ENCODE peak calls at places on chromosome 20, in ten cellular contexts. W is mucosa of descending colon, U is left ventricle myocardium inferior, O is pancreas, N is HCT116, D is adrenal gland, M is AG04449, H is lower leg skin, Y is psoas muscle, T is fibroblast of mammary gland. X is an unnamed sample.

GRCh38 chr20:40651121-40651520 is 37.9 kb downstream of the MAFB start:
- DNase-seq in Y (no peak), M (peak), H (no peak), N (no peak), U (no peak), D (no peak), O (no peak), W (no peak), T (peak), X (no peak)

GRCh38 chr20:48909910-48910309 is 11.6 kb upstream of the ARFGEF2 start:
- DNase-seq in H (no peak), T (no peak), U (no peak), D (no peak), M (no peak), W (no peak), Y (no peak), O (no peak), N (no peak), X (no peak)

GRCh38 chr20:52454660-52455059 is 263.1 kb upstream of the ZFP64 start:
- DNase-seq in U (no peak), Y (no peak), O (no peak), M (peak), W (no peak), H (no peak), N (no peak), D (no peak), T (peak), X (peak)

GRCh38 chr20:24776755-24777271 is 172.3 kb upstream of the CST7 start:
- DNase-seq in O (no peak), T (no peak), H (peak), Y (peak), W (no peak), U (no peak), N (no peak), M (no peak), D (no peak), X (no peak)

GRCh38 chr20:2795451-2795850 is 5.0 kb downstream of the CPXM1 start:
- DNase-seq in N (no peak), M (no peak), W (no peak), U (no peak), D (no peak), O (no peak), H (peak), Y (no peak), T (no peak), X (no peak)

GRCh38 chr20:60209048-60209447 is 250.8 kb downstream of the CDH26 start:
- DNase-seq in N (no peak), D (no peak), O (no peak), U (no peak), M (no peak), Y (no peak), H (no peak), W (no peak), T (no peak), X (no peak)

GRCh38 chr20:62350098-62350628 is 16.9 kb downstream of the LAMA5 start:
- DNase-seq in Y (peak), T (no peak), H (no peak), U (no peak), O (peak), W (no peak), M (no peak), N (peak), D (no peak), X (no peak)

GRCh38 chr20:1841554-1842140 is 53.6 kb upstream of the SIRPA start:
- DNase-seq in M (no peak), U (no peak), N (no peak), O (no peak), T (peak), W (no peak), Y (peak), H (no peak), D (peak), X (no peak)

GRCh38 chr20:22312744-22313346 is 271.5 kb downstream of the FOXA2 start:
- DNase-seq in Y (no peak), N (peak), D (peak), H (no peak), W (peak), M (no peak), U (no peak), O (no peak), T (peak), X (peak)

GRCh38 chr20:21714297-21715192 is 9.1 kb downstream of the PAX1 start:
- DNase-seq in M (no peak), Y (no peak), W (no peak), U (no peak), O (no peak), T (no peak), N (no peak), H (no peak), D (no peak), X (no peak)

GRCh38 chr20:24337074-24337473 is 132.4 kb upstream of the SYNDIG1 start:
- DNase-seq in U (no peak), H (no peak), D (no peak), N (no peak), M (no peak), W (no peak), O (no peak), T (peak), Y (no peak), X (peak)

GRCh38 chr20:19404836-19405235 is 192.4 kb downstream of the SLC24A3 start:
- DNase-seq in D (no peak), H (no peak), W (no peak), N (no peak), U (no peak), M (no peak), O (no peak), Y (no peak), T (no peak), X (no peak)

GRCh38 chr20:24488064-24488799 is 18.8 kb downstream of the SYNDIG1 start:
- DNase-seq in M (no peak), Y (no peak), D (no peak), O (no peak), W (peak), T (no peak), U (no peak), N (no peak), H (peak), X (no peak)

GRCh38 chr20:58014628-58015315 is 213.7 kb downstream of the ANKRD60 start:
- DNase-seq in U (no peak), O (no peak), D (no peak), H (peak), N (peak), M (no peak), T (no peak), Y (no peak), W (no peak), X (no peak)

GRCh38 chr20:53129557-53129956 is 157.4 kb downstream of the TSHZ2 start:
- DNase-seq in Y (no peak), N (no peak), O (no peak), H (no peak), D (no peak), W (no peak), T (no peak), U (no peak), M (no peak), X (no peak)

GRCh38 chr20:20480126-20480525 is 112.2 kb downstream of the INSM1 start:
- DNase-seq in O (no peak), H (no peak), W (no peak), Y (no peak), U (no peak), D (no peak), M (no peak), T (peak), N (no peak), X (no peak)

GRCh38 chr20:52683761-52684160 is 288.4 kb upstream of the TSHZ2 start:
- DNase-seq in N (no peak), M (no peak), W (no peak), Y (no peak), O (no peak), H (no peak), T (no peak), D (no peak), U (no peak), X (no peak)

GRCh38 chr20:11083841-11084240 is 410.0 kb upstream of the JAG1 start:
- DNase-seq in M (no peak), Y (no peak), H (no peak), U (no peak), N (no peak), W (no peak), T (no peak), D (no peak), O (no peak), X (no peak)

GRCh38 chr20:871436-871835 is 37.9 kb downstream of the FAM110A start:
- DNase-seq in N (no peak), U (no peak), H (no peak), O (no peak), W (no peak), D (no peak), Y (no peak), T (no peak), M (no peak), X (no peak)

GRCh38 chr20:57153238-57153905 is 113.1 kb downstream of the BMP7 start:
- DNase-seq in O (no peak), D (no peak), Y (no peak), U (no peak), M (no peak), H (no peak), T (no peak), N (no peak), W (no peak), X (no peak)

GRCh38 chr20:46021361-46022359 is 7.4 kb upstream of the SLC12A5 start:
- DNase-seq in H (no peak), D (peak), T (no peak), U (no peak), Y (peak), N (no peak), O (peak), M (no peak), W (no peak), X (no peak)

GRCh38 chr20:47263502-47264084 is 92.9 kb downstream of the ZMYND8 start:
- DNase-seq in H (no peak), Y (peak), O (no peak), T (no peak), N (no peak), D (peak), W (no peak), U (no peak), M (no peak), X (no peak)

GRCh38 chr20:47262008-47262364 is 94.5 kb downstream of the ZMYND8 start:
- DNase-seq in N (no peak), O (no peak), T (no peak), D (no peak), U (no peak), M (no peak), H (no peak), W (no peak), Y (no peak), X (no peak)

GRCh38 chr20:47265214-47265613 is 91.3 kb downstream of the ZMYND8 start:
- DNase-seq in T (no peak), Y (no peak), W (no peak), O (no peak), H (no peak), U (no peak), N (no peak), M (no peak), D (no peak), X (no peak)

GRCh38 chr20:47263080-47263479 is 93.4 kb downstream of the ZMYND8 start:
- DNase-seq in U (no peak), O (no peak), H (no peak), T (no peak), M (no peak), Y (no peak), N (no peak), D (no peak), W (no peak), X (no peak)

GRCh38 chr20:47262365-47263013 is 94.0 kb downstream of the ZMYND8 start:
- DNase-seq in U (no peak), H (no peak), O (no peak), Y (peak), W (no peak), M (no peak), T (peak), D (no peak), N (no peak), X (no peak)
- H3K4me3 ChIP-seq in U (no peak), H (no peak), O (no peak), Y (peak), W (no peak), M (no peak), T (no peak), D (no peak), N (no peak), X (no peak)

GRCh38 chr20:34111712-34112599 is at the start of gene EIF2S2:
- DNase-seq in D (peak), N (peak), H (peak), W (peak), T (peak), M (peak), O (peak), U (peak), Y (peak), X (peak)
- TF ChIP-seq CTCF in D (no peak), N (no peak), H (peak), W (peak), T (no peak), M (no peak), O (no peak), U (no peak), Y (no peak), X (no peak)

DNA sequence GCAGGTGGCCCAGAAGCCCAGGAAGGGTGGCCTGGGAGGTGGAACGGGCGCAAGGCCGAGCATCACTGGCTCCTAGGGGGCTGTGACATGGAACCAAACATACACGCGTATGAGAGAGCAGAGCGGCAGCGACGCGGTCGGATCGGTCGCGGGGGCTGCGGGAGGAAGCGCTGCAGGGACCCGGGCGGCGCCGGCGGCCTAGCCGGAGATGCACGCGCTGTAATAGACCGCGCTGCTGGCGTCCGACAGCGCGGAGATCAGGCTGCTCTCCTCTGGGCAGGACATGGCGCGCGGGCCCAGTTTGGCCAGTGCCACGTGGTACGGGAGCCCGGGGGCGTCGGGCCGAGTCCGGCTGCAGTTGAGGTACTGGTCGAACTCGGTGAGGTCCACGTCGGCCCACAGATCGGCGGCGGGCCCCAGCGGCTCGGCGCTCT is 1.5 kb downstream of the SOX18 start:
- DNase-seq in H (no peak), O (no peak), U (no peak), D (no peak), N (no peak), T (no peak), M (no peak), Y (no peak), W (no peak), X (no peak)
- H3K4me3 ChIP-seq in H (no peak), O (peak), U (peak), D (no peak), N (no peak), T (no peak), M (no peak), Y (peak), W (no peak), X (no peak)

DNA sequence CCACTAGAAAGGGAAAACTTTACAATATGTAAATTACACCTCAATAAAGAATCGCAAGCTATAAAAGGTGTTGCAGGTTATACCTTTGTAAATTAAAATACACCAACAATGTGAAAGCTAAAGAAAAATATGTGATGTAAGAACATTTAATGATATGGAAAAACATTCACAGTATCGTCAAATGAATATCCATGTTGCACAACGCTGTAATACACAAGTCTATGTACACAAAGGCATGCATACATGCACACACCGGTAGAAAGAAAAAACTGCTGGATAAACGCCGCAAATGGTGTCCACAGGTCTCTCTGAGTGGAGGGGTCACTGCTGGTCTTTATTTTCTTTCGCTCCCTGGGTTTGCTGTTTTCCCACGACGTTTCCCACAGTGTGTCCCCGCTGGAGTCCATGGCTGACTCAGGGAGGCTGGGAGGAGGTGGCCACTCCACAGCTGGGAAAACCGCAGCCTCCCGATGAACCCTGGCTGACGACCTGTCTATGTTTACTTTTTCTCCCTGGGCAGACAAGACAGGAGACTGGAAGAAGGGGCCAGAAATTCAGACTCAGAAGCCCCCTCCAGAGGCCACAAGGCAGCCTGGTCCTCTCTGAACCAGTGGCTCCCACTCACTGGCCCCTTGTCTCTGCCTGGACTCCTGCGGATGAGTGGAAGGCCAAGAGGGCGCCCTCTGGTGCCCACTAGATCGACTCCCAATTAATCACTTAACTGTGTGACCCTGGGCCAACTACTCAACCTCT is 13.0 kb upstream of the BPI start:
- DNase-seq in N (no peak), H (no peak), O (no peak), T (peak), U (peak), D (no peak), M (no peak), Y (peak), W (peak), X (peak)
- TF ChIP-seq CTCF in N (peak), H (no peak), O (no peak), T (peak), U (peak), D (no peak), M (peak), Y (peak), W (no peak), X (peak)

DNA sequence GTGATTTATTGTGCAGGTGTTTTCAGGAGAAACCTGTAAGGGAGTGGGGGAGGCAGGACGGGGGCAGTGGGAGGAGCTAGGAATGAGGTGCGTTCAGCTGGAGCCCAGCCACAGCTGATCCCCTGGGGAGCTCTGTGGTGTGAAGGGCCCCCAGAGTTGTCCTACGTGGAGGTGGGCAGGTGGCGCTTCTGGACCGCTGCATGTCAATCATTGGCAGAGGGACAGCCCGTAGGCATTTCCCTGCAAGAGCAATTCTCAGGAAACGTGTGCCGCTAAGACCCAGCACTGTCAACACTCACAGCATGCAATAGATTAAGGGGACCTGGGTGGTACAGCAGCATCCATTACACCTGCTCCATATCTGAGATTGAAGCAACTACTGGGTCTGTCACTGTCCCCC is 88.0 kb downstream of the PRND start:
- DNase-seq in M (no peak), U (no peak), Y (no peak), N (no peak), D (no peak), T (no peak), H (no peak), W (no peak), O (no peak), X (no peak)
- H3K4me3 ChIP-seq in M (no peak), U (no peak), Y (no peak), N (no peak), D (no peak), T (no peak), H (no peak), W (no peak), O (no peak), X (no peak)

DNA sequence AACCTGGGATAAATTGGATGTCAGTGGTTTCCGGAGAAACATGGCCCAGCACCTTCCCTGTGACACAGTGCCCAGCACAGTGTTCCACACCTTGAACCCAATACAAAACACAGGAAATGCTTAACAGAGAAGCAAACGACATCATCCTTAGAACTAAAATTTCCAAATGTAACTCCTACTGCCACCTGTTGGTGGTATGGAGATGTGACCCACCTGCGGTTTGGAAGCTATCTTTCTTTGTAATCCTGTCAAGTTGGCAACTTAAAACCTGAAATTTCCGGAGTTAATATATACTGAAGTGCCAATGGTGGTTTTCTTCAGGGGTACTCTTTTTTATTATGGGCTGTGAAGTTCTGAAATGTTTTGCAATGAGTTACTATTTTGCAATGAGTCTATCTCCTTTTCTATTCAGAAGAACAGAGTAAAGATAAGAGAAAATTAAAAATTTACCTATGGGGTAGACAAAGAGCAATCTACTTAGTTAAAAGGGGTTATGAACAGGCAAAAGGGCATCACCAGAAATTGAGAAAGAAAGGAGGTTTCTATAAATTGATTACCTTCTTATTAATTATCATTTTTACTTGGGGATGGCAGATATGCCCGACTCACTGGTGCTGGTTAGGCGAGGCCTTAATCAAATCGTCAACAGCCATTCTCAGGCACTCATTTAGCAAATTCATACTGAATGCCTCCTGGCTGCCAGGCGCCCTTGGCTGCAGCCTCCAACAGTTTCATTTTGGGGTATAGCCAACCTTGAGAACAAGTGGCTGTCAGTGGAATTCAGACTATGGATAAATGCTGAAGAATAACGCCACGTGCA is 658.6 kb downstream of the PTPRT start:
- DNase-seq in D (peak), H (no peak), Y (no peak), O (no peak), T (peak), U (no peak), N (no peak), M (no peak), W (peak), X (no peak)
- TF ChIP-seq CTCF in D (peak), H (no peak), Y (peak), O (no peak), T (peak), U (peak), N (peak), M (peak), W (no peak), X (no peak)

DNA sequence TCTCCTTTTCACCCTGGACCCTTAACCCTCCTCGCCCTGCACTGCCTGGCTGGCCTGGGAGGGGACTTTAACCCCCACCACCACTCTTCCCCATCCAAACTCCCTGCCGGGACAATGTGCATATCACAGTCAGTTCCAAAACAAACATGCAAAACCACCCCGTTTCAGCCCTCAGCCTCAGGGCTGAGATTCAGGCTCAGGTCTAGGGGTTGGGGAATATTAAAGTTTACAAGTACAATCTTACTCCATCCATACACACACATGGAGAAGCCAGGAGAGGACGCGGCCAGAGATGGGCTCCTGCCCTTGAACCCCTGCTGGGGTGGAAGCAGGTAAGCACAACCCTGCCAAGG is 534 bp downstream of the KIAA1755 start:
- DNase-seq in H (no peak), O (no peak), U (no peak), N (no peak), T (no peak), W (no peak), Y (no peak), M (no peak), D (no peak), X (no peak)
- H3K4me3 ChIP-seq in H (no peak), O (no peak), U (peak), N (no peak), T (peak), W (no peak), Y (peak), M (peak), D (no peak), X (peak)